ENCODE peak calls at places on chromosomes 5 and 9, in four cellular contexts. P, T, H and O are unnamed samples. For H3K4me1, the result is how much of the 10 kb centered on the place peaks cover.

GRCh38 chr5:15249152-15249551 is 250.8 kb upstream of the FBXL7 start:
- DNase-seq in H (no peak), T (no peak), P (no peak), O (no peak)

GRCh38 chr5:87411586-87412416 is 929 bp downstream of the CCNH start:
- DNase-seq in P (peak), T (peak), H (peak), O (peak)

GRCh38 chr5:24368121-24368520 is 276.7 kb downstream of the CDH10 start:
- DNase-seq in T (no peak), H (no peak), P (no peak), O (no peak)

GRCh38 chr5:72848474-72849428 is 32.3 kb downstream of the TNPO1 start:
- DNase-seq in T (peak), P (peak), H (peak), O (peak)

GRCh38 chr5:147509041-147509709 is 693 bp downstream of the DPYSL3 start:
- DNase-seq in H (peak), P (peak), T (peak), O (no peak)

GRCh38 chr5:55969956-55970355 is 24.8 kb downstream of the IL6ST start:
- DNase-seq in H (no peak), P (no peak), T (no peak), O (no peak)

GRCh38 chr5:15573594-15573993 is 73.6 kb downstream of the FBXL7 start:
- DNase-seq in T (no peak), H (no peak), P (no peak), O (no peak)

GRCh38 chr5:131810510-131811249 is 13.9 kb upstream of the FNIP1 start:
- DNase-seq in T (no peak), H (no peak), P (no peak), O (no peak)

GRCh38 chr9:121299467-121300282 is 31.7 kb downstream of the GSN start:
- DNase-seq in P (peak), H (peak), T (peak), O (no peak)

GRCh38 chr9:95813923-95814322 is 61.6 kb upstream of the ERCC6L2 start:
- DNase-seq in P (no peak), T (no peak), H (no peak), O (no peak)

GRCh38 chr5:78649816-78650561 is 1.4 kb upstream of the LHFPL2 start:
- DNase-seq in H (no peak), P (no peak), T (no peak), O (no peak)

GRCh38 chr5:152262667-152263066 is 142.4 kb downstream of the NMUR2 start:
- DNase-seq in T (no peak), H (no peak), P (no peak), O (no peak)

GRCh38 chr5:86786955-86787354 is 169.2 kb downstream of the COX7C start:
- DNase-seq in P (no peak), T (no peak), H (no peak), O (no peak)

GRCh38 chr5:81544351-81545001 is 150.5 kb upstream of the ACOT12 start:
- DNase-seq in P (no peak), H (peak), T (no peak), O (no peak)

GRCh38 chr9:124306098-124306735 is 48.5 kb downstream of the NEK6 start:
- DNase-seq in T (no peak), P (no peak), H (no peak), O (no peak)

GRCh38 chr9:108257387-108257786 is 598.4 kb downstream of the ACTL7B start:
- DNase-seq in P (no peak), H (no peak), T (no peak), O (no peak)

GRCh38 chr5:11555171-11555570 is 349.1 kb downstream of the CTNND2 start:
- DNase-seq in T (no peak), H (no peak), P (no peak), O (no peak)

GRCh38 chr9:101026824-101027223 is 1.7 kb upstream of the PLPPR1 start:
- DNase-seq in P (no peak), H (peak), T (no peak), O (no peak)

GRCh38 chr9:127204771-127205470 is 59.7 kb upstream of the GARNL3 start:
- DNase-seq in P (peak), H (no peak), T (no peak), O (no peak)

GRCh38 chr5:135313946-135314345 is 85.1 kb downstream of the MACROH2A1 start:
- DNase-seq in T (no peak), H (no peak), P (no peak), O (no peak)

GRCh38 chr5:171226096-171226495 is 83.0 kb upstream of the TLX3 start:
- DNase-seq in T (no peak), H (no peak), P (no peak), O (no peak)

GRCh38 chr5:3127423-3127911 is 376.0 kb upstream of the IRX2 start:
- DNase-seq in H (no peak), T (no peak), P (no peak), O (no peak)

GRCh38 chr5:95959964-95960801 is 1.5 kb downstream of the ELL2 start:
- DNase-seq in H (peak), P (no peak), T (peak), O (no peak)

DNA sequence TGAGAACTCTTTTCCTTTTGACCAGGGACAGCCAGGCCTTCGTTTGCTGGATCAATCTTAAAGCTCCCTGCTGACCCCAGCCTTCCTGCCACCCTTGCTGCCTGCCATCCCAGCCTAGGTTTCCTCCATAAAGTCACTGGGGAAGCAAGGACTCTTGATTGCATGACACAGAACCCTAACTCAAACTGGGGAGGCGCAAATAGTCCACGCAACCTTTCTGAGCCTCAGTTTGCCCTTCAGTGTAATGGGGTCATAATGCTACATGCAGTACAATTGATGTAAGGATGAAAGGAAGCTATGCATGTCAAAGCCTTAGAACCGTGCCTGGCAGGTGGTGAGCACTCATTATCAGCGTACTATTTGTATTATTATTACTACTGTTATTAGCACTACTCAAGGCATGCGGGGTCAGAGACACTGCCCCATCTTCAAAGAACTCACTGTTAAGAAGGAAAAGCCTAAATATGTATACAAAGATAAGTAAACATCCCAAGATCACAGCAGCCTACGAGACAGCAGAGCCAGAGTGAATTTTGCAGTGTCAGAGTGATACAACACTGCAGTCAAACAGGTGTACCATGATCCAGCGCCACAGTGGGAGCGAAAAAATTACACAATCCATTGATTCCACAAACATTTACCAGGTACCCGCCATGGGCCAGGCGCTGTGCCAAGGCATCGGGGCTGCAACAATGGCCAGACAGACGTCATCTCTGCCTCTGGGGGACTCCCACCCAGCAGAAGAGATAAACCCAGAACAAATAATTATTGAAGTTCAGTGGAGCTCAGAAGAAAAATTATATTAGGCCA is 16.9 kb upstream of the CPLX2 start:
- DNase-seq in T (no peak), P (no peak), H (no peak), O (no peak)
- H3K27ac ChIP-seq in T (no peak), P (peak), H (no peak), O (no peak)

GRCh38 chr5:173765030-173765644 is 123.0 kb upstream of the CPEB4 start:
- DNase-seq in H (no peak), T (no peak), P (no peak), O (no peak)
- H3K4me1 ChIP-seq in H (under half), T (under half), P (under half), O (under half)

DNA sequence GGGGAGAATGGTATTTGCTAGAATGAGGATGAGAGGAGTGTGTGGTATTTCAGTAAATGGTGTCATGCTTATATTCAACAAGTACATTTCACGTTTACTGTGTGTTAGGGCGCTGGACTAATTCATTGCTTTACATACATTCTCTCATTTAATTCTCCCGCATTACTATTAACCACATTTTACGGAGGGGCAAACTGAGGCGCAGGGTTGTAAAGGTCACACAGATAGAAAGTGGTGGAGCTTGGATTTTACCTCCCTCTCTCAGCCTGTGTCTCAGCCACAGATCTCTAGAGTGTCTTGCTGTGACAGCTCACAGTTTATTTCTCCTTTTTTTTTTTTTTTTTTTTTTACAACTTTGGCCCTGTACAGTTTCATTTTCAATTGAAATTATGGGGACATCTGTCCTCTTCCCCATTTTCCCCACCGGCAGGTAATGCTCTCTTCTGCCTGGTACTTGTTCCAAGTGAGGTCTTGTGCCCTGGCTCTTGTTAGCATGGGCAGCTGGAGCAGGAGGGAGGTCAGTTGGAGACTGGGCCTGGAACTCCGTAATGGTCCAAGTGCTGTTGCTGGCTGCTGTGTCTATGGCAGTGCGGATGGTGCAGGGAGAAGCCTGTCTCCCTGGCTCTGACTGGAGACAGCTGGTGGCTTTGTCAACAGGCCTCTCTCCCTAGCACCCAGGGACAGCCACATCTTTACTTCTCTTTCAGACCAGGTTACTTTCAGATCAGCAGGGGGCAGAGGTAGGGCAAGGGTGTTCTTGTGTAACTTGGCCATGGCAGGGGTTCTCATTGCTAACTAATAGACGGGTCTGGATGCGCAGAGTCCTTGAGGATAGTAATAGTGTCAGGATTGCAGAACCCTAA is 20.5 kb upstream of the NDST1 start:
- DNase-seq in P (no peak), H (peak), T (peak), O (no peak)
- TF ChIP-seq CTCF in P (no peak), H (no peak), T (no peak), O (no peak)

GRCh38 chr5:102296229-102296817 is at the start of gene SLCO4C1:
- DNase-seq in H (peak), P (peak), T (peak), O (peak)

GRCh38 chr5:102290004-102290403 is 6.1 kb downstream of the SLCO4C1 start:
- DNase-seq in H (no peak), P (peak), T (no peak), O (no peak)

GRCh38 chr5:102294996-102295395 is 1.1 kb downstream of the SLCO4C1 start:
- DNase-seq in T (no peak), P (no peak), H (no peak), O (no peak)

DNA sequence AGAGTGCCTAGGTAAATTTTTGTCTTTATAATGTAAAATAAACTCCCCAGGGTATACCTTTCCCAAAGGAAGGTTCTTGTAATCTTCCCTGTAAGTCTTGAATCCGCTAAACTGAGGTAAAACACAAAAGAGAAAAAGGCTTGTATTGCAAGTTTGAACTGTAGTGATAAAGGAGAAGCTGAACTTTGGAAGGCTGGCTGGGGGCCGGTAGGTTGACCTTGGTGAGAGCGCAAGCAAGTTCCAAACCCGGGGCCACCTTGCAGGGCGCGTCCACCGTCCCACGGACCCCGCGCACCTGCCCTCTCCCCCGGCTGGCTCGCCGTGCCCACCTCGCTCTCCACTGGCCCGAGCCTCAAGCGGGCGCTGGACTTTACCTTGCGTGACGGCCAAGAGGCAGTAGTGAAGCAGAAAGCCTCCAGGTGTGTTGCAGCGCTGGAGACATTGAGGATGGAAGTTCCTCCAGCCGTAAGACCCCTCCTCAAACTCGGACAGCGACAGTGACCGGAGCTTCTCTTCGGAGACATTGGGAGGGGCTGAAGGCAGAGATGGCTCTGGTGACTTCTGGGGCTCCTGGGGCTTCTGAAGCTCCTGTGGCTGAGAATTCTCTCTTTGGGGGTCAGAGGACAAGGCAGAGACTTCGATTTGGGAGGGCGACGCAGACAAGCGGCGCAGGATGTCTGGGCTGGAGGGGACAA is 403 bp downstream of the SLCO4C1 start:
- DNase-seq in P (peak), H (peak), T (no peak), O (no peak)
- H3K27ac ChIP-seq in P (peak), H (peak), T (no peak), O (peak)